ENCODE peak calls at places on chromosome 19, in seven cellular contexts. Q is renal cortical epithelial cell, W is cardiac fibroblast, U is smooth muscle cell of the brain vasculature, M is HT1080, P is fibroblast of pulmonary artery, L is foreskin fibroblast. R is an unnamed sample.
A peak's percentile ranks its signal among the peaks of the same experiment; 100 is the strongest.

GRCh38 chr19:18117692-18118378 is 20.3 kb downstream of the MAST3 start:
- DNase-seq in M (peak; percentile 70), P (peak; percentile 88), U (peak; percentile 35), Q (peak; percentile 35), L (peak; percentile 94), W (peak; percentile 90), R (peak; percentile 41)

GRCh38 chr19:3766520-3766919 is 4.0 kb downstream of the MRPL54 start:
- DNase-seq in P (no peak), U (no peak), Q (no peak), W (no peak), L (no peak), M (no peak), R (no peak)

GRCh38 chr19:38035515-38036495 is 128.8 kb downstream of the SIPA1L3 start:
- DNase-seq in U (no peak), Q (peak; percentile 49), L (peak; percentile 74), M (peak; percentile 57), W (peak; percentile 40), P (peak; percentile 39), R (peak; percentile 70)

GRCh38 chr19:8600816-8601215 is 9.7 kb downstream of the ADAMTS10 start:
- DNase-seq in W (no peak), M (no peak), Q (no peak), P (no peak), U (no peak), L (no peak), R (no peak)

GRCh38 chr19:45376045-45376724 is 5.8 kb upstream of the ERCC2 start:
- DNase-seq in W (peak; percentile 98), L (peak; percentile 89), U (no peak), M (peak; percentile 98), P (peak; percentile 97), Q (peak; percentile 93), R (peak; percentile 93)

GRCh38 chr19:51637362-51637978 is 7.3 kb upstream of the SIGLEC5 start:
- DNase-seq in P (peak; percentile 11), U (no peak), Q (no peak), L (peak; percentile 18), M (peak; percentile 14), W (no peak), R (no peak)

GRCh38 chr19:518292-519231 is 11.3 kb downstream of the TPGS1 start:
- DNase-seq in P (peak; percentile 74), W (peak; percentile 91), M (no peak), Q (no peak), U (no peak), L (peak; percentile 75), R (no peak)

GRCh38 chr19:51372649-51373504 is at the start of gene NKG7:
- DNase-seq in U (no peak), M (no peak), W (no peak), Q (no peak), P (no peak), L (no peak), R (no peak)

GRCh38 chr19:13833330-13834265 is 38.4 kb downstream of the ZSWIM4 start:
- DNase-seq in L (peak; percentile 96), Q (peak; percentile 67), M (peak; percentile 82), W (peak; percentile 94), U (no peak), P (peak; percentile 90), R (peak; percentile 75)

GRCh38 chr19:30360378-30361106 is 11.6 kb upstream of the ZNF536 start:
- DNase-seq in M (no peak), W (no peak), U (no peak), Q (no peak), P (no peak), L (no peak), R (no peak)

GRCh38 chr19:46536391-46536790 is 40.7 kb upstream of the PNMA8B start:
- DNase-seq in P (no peak), Q (no peak), U (no peak), W (no peak), M (no peak), L (no peak), R (no peak)

GRCh38 chr19:43380771-43381386 is 27.4 kb downstream of the CD177 start:
- DNase-seq in P (no peak), L (no peak), U (no peak), M (no peak), Q (no peak), W (no peak), R (no peak)

GRCh38 chr19:45601524-45602522 is at the start of gene GPR4:
- DNase-seq in P (peak; percentile 48), L (peak; percentile 53), Q (no peak), W (peak; percentile 63), M (no peak), U (no peak), R (no peak)

GRCh38 chr19:45186509-45187334 is 8.1 kb downstream of the BLOC1S3 start:
- DNase-seq in M (peak; percentile 49), U (peak; percentile 53), Q (no peak), P (no peak), W (no peak), L (peak; percentile 49), R (no peak)

GRCh38 chr19:708154-709141 is at the start of gene PALM:
- DNase-seq in U (no peak), P (no peak), M (no peak), W (peak; percentile 37), L (no peak), Q (no peak), R (no peak)

GRCh38 chr19:30447276-30447870 is 75.2 kb downstream of the ZNF536 start:
- DNase-seq in L (peak; percentile 50), P (no peak), U (no peak), M (no peak), W (no peak), Q (peak; percentile 59), R (peak; percentile 6)

GRCh38 chr19:41626278-41626677 is 596 bp downstream of the CEACAM4 start:
- DNase-seq in L (no peak), P (no peak), U (no peak), W (no peak), M (no peak), Q (no peak), R (no peak)